ENCODE peak calls at places on chromosomes 3 and 15, in four cellular contexts. Y is K562, H is HepG2, X is GM12878. B is an unnamed sample.

GRCh38 chr3:67578416-67578815 is 76.0 kb downstream of the SUCLG2 start:
- DNase-seq in Y (no peak), H (no peak), X (no peak), B (no peak)

GRCh38 chr3:56664823-56665222 is 18.2 kb downstream of the TASOR start:
- DNase-seq in Y (no peak), H (no peak), X (no peak), B (no peak)

GRCh38 chr3:184565421-184566211 is 4.0 kb downstream of the EPHB3 start:
- DNase-seq in Y (no peak), H (no peak), X (no peak), B (peak)

GRCh38 chr3:188286087-188286513 is 132.1 kb downstream of the LPP start:
- DNase-seq in Y (no peak), H (no peak), X (no peak), B (no peak)

GRCh38 chr3:52311567-52312119 is 4.5 kb upstream of the DNAH1 start:
- DNase-seq in Y (no peak), H (no peak), X (no peak), B (peak)

GRCh38 chr3:122415762-122416654 is at the start of gene WDR5B:
- DNase-seq in Y (peak), H (peak), X (peak), B (peak)

GRCh38 chr15:75669191-75669878 is 21.6 kb downstream of the SNX33 start:
- DNase-seq in Y (no peak), H (no peak), X (no peak), B (no peak)

GRCh38 chr3:57755368-57756021 is 614 bp upstream of the SLMAP start:
- DNase-seq in Y (peak), H (peak), X (no peak), B (peak)

GRCh38 chr3:10594915-10595314 is 89.5 kb upstream of the ATP2B2 start:
- DNase-seq in Y (peak), H (peak), X (peak), B (no peak)

GRCh38 chr3:121690777-121691405 is 30.2 kb upstream of the HCLS1 start:
- DNase-seq in Y (no peak), H (no peak), X (peak), B (no peak)

GRCh38 chr3:123404391-123404790 is 44.5 kb downstream of the ADCY5 start:
- DNase-seq in Y (no peak), H (no peak), X (no peak), B (no peak)

GRCh38 chr3:156792536-156792935 is 33.6 kb upstream of the LEKR1 start:
- DNase-seq in Y (no peak), H (no peak), X (no peak), B (no peak)

GRCh38 chr3:112605285-112605684 is 35.7 kb downstream of the CCDC80 start:
- DNase-seq in Y (no peak), H (no peak), X (no peak), B (peak)

GRCh38 chr3:41117398-41117870 is 81.9 kb upstream of the CTNNB1 start:
- DNase-seq in Y (peak), H (peak), X (peak), B (no peak)

GRCh38 chr15:88645171-88646087 is 6.6 kb downstream of the ISG20 start:
- DNase-seq in Y (no peak), H (no peak), X (no peak), B (no peak)

GRCh38 chr3:157542711-157543485 is 39.7 kb upstream of the VEPH1 start:
- DNase-seq in Y (no peak), H (no peak), X (no peak), B (peak)

GRCh38 chr3:11380314-11380713 is 108.1 kb downstream of the ATG7 start:
- DNase-seq in Y (no peak), H (peak), X (no peak), B (no peak)

GRCh38 chr3:86653801-86654200 is 337.1 kb downstream of the VGLL3 start:
- DNase-seq in Y (no peak), H (no peak), X (no peak), B (no peak)

GRCh38 chr3:13083898-13084297 is 10.7 kb upstream of the IQSEC1 start:
- DNase-seq in Y (no peak), H (no peak), X (peak), B (no peak)

GRCh38 chr3:140499114-140499757 is 178.6 kb upstream of the TRIM42 start:
- DNase-seq in Y (no peak), H (peak), X (no peak), B (peak)

GRCh38 chr3:134675726-134676252 is 25.0 kb upstream of the KY start:
- DNase-seq in Y (no peak), H (no peak), X (no peak), B (no peak)

GRCh38 chr3:26118165-26118564 is 328.3 kb downstream of the OXSM start:
- DNase-seq in Y (no peak), H (no peak), X (no peak), B (no peak)

GRCh38 chr15:52326758-52327157 is 31.2 kb upstream of the MYO5C start:
- DNase-seq in Y (no peak), H (no peak), X (no peak), B (no peak)

GRCh38 chr15:31275331-31276262 is 51.0 kb upstream of the KLF13 start:
- DNase-seq in Y (no peak), H (no peak), X (no peak), B (peak)

GRCh38 chr3:117589454-117589853 is 879.9 kb downstream of the TUSC7 start:
- DNase-seq in Y (no peak), H (no peak), X (no peak), B (no peak)

DNA sequence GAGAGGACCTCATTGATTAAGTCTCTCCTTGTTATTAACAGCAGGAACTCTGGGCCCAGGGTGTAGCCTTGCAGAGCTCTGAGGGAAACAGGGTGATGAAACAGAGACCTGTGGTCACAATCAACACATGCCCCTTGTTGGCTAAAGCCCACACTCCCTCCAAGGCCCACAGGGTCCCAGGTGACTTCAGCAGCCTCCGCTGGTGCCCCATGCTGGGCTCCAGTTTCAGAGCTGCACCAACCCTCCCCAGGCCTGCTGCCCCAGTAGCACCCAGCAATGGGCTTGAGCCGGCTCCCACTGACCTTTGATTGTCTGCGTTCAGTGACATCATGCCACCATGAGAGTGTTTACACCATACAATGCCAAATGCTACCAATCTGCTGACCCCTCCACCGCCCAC is 22.4 kb upstream of the TLE3 start:
- DNase-seq in Y (no peak), H (no peak), X (no peak), B (no peak)
- TF ChIP-seq NFIC in Y (no peak), H (no peak), X (no peak), B (no peak)

GRCh38 chr3:18443670-18444596 is 18.8 kb upstream of the SATB1 start:
- DNase-seq in Y (no peak), H (no peak), X (no peak), B (peak)

GRCh38 chr3:18445421-18446066 is 20.4 kb upstream of the SATB1 start:
- DNase-seq in Y (no peak), H (no peak), X (no peak), B (peak)

GRCh38 chr3:18444597-18445420 is 19.7 kb upstream of the SATB1 start:
- DNase-seq in Y (peak), H (peak), X (no peak), B (peak)

GRCh38 chr3:18441521-18441920 is 16.4 kb upstream of the SATB1 start:
- DNase-seq in Y (no peak), H (no peak), X (no peak), B (no peak)

DNA sequence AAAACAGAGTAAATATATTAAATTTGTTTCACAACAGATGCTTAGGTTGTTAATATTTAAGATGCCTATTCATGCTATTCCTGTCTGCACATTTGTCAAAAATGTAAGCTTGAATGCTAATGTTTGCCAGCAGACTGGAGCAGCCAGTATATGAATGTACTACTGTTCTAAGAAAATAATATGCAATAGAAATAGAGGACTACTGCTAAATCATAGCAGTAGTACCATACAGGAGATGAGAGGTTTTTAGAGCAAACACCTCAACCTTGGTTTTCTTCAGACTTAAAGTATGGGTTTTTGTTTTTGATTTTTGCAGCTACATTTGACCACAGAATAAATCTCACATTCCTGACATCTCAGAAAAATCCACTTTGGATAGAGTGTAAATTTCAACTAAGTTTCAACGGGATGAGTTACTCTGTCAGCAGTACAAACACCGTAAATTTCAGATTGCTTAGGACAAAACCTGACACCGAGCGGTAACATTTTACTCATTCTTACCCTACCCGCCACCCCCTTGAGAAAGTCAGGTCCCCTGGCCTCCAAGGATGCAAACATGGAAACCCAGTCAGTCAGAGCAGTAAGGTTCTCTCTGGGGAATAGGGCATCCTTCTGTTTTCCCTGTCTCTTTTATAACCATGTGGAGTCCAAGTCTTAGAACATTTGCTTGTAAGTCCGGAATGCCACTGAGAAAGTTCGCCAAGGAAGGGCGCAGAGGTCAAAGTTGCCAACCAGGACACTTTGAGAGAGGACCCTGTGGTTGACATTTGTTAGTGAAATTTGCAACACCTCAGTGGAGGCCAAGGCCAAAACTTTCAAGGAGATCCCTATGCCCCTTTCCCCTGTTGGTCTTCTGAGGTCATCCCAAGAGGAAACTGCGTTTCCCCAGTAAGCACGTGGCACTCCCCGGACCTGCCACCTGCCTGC is 17.9 kb upstream of the SATB1 start:
- DNase-seq in Y (no peak), H (no peak), X (no peak), B (no peak)
- TF ChIP-seq NFIC in Y (no peak), H (no peak), X (no peak), B (no peak)

DNA sequence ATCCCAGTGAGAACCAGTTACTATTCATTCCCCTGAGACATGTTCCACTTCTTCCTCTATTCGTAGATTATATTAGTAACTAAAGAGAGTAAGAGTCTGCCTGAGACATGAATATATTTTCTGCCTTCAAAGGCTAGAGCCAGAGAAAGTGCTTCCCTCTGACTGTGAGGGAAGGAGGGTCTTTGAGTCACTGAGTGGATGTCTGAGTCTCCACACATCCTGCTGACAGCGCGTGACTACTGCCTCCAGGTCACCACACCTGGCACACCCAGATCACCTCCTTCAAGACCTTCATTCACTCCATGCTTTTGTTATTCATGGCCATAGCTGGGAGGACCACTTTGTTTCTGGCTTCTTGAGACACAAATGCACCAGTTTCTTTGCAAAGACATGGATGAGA is 135.6 kb downstream of the SOX2 start:
- DNase-seq in Y (no peak), H (no peak), X (no peak), B (no peak)
- TF ChIP-seq NFIC in Y (no peak), H (no peak), X (no peak), B (no peak)

GRCh38 chr3:125959317-125960065 is 9.5 kb upstream of the ROPN1B start:
- DNase-seq in Y (no peak), H (no peak), X (no peak), B (peak)

GRCh38 chr3:125960456-125961288 is 8.3 kb upstream of the ROPN1B start:
- DNase-seq in Y (no peak), H (no peak), X (no peak), B (peak)

GRCh38 chr3:125958511-125959316 is 10.3 kb upstream of the ROPN1B start:
- DNase-seq in Y (no peak), H (no peak), X (no peak), B (peak)

GRCh38 chr3:125961289-125961589 is 7.7 kb upstream of the ROPN1B start:
- DNase-seq in Y (no peak), H (no peak), X (no peak), B (no peak)

GRCh38 chr3:125960066-125960424 is 8.9 kb upstream of the ROPN1B start:
- DNase-seq in Y (no peak), H (no peak), X (no peak), B (peak)
- TF ChIP-seq NFIC in Y (no peak), H (no peak), X (no peak), B (no peak)

GRCh38 chr3:71707600-71707999 is 17.6 kb downstream of the EIF4E3 start:
- DNase-seq in Y (no peak), H (no peak), X (no peak), B (no peak)
- TF ChIP-seq NFIC in Y (no peak), H (no peak), X (no peak), B (no peak)

DNA sequence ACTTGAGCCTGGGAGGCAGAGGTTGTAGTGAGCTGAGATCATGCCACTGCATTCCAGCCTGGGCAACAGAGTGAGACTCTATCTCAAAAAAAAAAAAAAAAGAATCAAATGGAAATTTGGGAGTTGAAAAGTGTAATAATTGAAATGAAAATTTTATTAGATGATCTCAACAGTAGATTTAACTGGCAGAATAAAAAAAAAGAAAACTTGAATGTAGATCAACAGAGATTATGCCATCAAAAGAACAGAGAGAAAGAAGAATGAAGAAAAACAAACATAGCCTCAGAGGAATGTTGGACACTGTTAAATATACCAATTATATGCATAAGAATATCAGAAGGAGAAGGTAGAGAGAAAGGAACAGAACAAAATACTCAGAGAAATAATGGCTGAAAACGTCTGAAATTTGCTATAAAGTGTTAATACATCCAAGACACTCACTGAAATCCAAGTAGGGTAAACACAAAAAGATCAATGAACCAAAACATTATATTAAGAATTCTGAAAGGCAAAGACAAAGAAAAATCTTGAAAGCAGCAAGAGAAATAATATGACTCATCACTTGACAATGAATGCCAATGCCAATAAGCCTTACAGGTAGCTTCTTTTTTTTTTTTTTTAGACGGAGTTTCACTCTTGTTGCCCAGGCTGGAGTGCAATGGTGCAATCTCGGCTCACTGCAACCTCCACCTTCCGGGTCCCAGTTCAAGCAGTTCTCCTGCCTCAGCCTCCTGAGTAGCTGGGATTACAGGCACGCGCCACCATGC is 14.6 kb upstream of the ELP6 start:
- DNase-seq in Y (no peak), H (no peak), X (no peak), B (no peak)
- TF ChIP-seq NFIC in Y (no peak), H (no peak), X (no peak), B (no peak)

DNA sequence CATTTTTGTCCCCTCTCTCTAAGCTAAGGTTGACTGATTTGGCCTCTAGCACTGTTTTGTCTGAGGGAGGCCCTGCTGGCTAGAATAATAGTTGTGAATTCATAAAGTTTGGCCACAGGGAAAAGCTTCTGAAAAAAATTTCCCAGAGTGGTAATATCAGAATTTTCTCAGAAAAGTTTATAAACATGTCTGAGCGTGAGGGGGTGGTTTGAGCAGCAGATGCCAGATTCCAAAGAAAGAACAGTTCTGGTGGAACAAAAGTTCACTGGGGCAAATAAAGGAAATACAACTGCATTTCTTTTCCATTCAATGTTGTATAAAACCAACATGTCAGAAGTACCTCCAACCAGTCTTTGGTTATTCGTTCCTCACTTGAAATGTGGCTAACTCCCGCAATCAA is 61.2 kb downstream of the CLDN1 start:
- DNase-seq in Y (no peak), H (no peak), X (no peak), B (no peak)
- TF ChIP-seq NFIC in Y (no peak), H (no peak), X (no peak), B (no peak)

B was measured in SK-N-SH.